ENCODE peak calls at places on chromosomes 3 and 15, in four cellular contexts. T is lung microvascular endothelial cell, E is ELR, S is head of caudate nucleus. I is an unnamed sample.
A peak's percentile ranks its signal among the peaks of the same experiment; 100 is the strongest.

GRCh38 chr15:40782609-40783227 is 12.9 kb downstream of the C15orf62 start:
- DNase-seq in T (peak; percentile 77), S (peak; percentile 73), E (peak; percentile 56), I (no peak)

GRCh38 chr3:47871389-47871788 is 68.5 kb downstream of the DHX30 start:
- DNase-seq in T (no peak), S (no peak), E (no peak), I (no peak)

GRCh38 chr3:184758056-184758455 is 46.2 kb upstream of the MAGEF1 start:
- DNase-seq in E (no peak), S (no peak), T (no peak), I (no peak)

GRCh38 chr3:126326629-126327028 is 30.6 kb downstream of the KLF15 start:
- DNase-seq in S (no peak), T (no peak), E (no peak), I (no peak)

GRCh38 chr3:172675371-172676193 is 35.3 kb downstream of the NCEH1 start:
- DNase-seq in E (peak; percentile 76), S (no peak), T (peak; percentile 68), I (peak; percentile 19)

GRCh38 chr3:27677554-27677953 is 44.6 kb downstream of the EOMES start:
- DNase-seq in E (peak; percentile 89), S (no peak), T (peak; percentile 6), I (no peak)

GRCh38 chr3:61812517-61812916 is 251.1 kb downstream of the PTPRG start:
- DNase-seq in T (no peak), S (no peak), E (peak; percentile 33), I (no peak)

GRCh38 chr3:190701096-190701532 is 161.4 kb downstream of the GMNC start:
- DNase-seq in T (peak; percentile 48), S (no peak), E (peak; percentile 71), I (peak; percentile 19)

GRCh38 chr3:158395421-158395820 is 175.6 kb upstream of the MLF1 start:
- DNase-seq in S (no peak), T (no peak), E (no peak), I (no peak)

GRCh38 chr3:50183755-50184154 is 7.7 kb upstream of the GNAT1 start:
- DNase-seq in S (no peak), E (no peak), T (no peak), I (no peak)

GRCh38 chr3:138468886-138469285 is 34.5 kb downstream of the ESYT3 start:
- DNase-seq in E (peak; percentile 68), T (no peak), S (no peak), I (no peak)

GRCh38 chr3:10901293-10902010 is 85.4 kb downstream of the SLC6A11 start:
- DNase-seq in S (no peak), E (no peak), T (no peak), I (peak; percentile 46)

GRCh38 chr3:175664911-175665310 is 805.8 kb downstream of the NAALADL2 start:
- DNase-seq in S (no peak), T (no peak), E (no peak), I (no peak)

GRCh38 chr15:39270221-39270835 is 310.6 kb upstream of the THBS1 start:
- DNase-seq in S (no peak), T (no peak), E (peak; percentile 34), I (no peak)

GRCh38 chr3:11546657-11547302 is 96.9 kb downstream of the VGLL4 start:
- DNase-seq in E (no peak), T (no peak), S (no peak), I (no peak)

GRCh38 chr15:101455291-101455916 is 34.1 kb downstream of the PCSK6 start:
- DNase-seq in E (peak; percentile 2), T (peak; percentile 74), S (peak; percentile 49), I (peak; percentile 61)

GRCh38 chr3:156395961-156396700 is 158.8 kb downstream of the SSR3 start:
- DNase-seq in S (no peak), T (no peak), E (peak; percentile 54), I (no peak)

GRCh38 chr15:63187589-63188226 is 1.7 kb upstream of the RAB8B start:
- DNase-seq in T (no peak), E (peak; percentile 29), S (no peak), I (no peak)

GRCh38 chr3:74515451-74515850 is 99.0 kb downstream of the CNTN3 start:
- DNase-seq in T (no peak), E (no peak), S (no peak), I (no peak)

GRCh38 chr15:57114070-57114469 is 195.6 kb downstream of the TCF12 start:
- DNase-seq in S (no peak), E (no peak), T (no peak), I (no peak)

GRCh38 chr3:111810909-111811308 is 48.2 kb upstream of the PHLDB2 start:
- DNase-seq in T (no peak), E (peak; percentile 92), S (no peak), I (no peak)

GRCh38 chr15:67177750-67178149 is 76.7 kb downstream of the AAGAB start:
- DNase-seq in S (no peak), T (no peak), E (peak; percentile 61), I (no peak)

GRCh38 chr3:177237206-177237605 is 39.9 kb upstream of the TBL1XR1 start:
- DNase-seq in E (no peak), S (no peak), T (no peak), I (no peak)

GRCh38 chr3:90091557-90091956 is 984.1 kb downstream of the EPHA3 start:
- DNase-seq in E (peak; percentile 14), S (peak; percentile 15), T (peak; percentile 1), I (peak; percentile 62)

GRCh38 chr15:42736178-42736792 is 643 bp downstream of the CDAN1 start:
- DNase-seq in E (peak; percentile 33), S (no peak), T (peak; percentile 54), I (no peak)

GRCh38 chr3:22536582-22536981 is 666.5 kb upstream of the UBE2E2 start:
- DNase-seq in T (no peak), S (no peak), E (no peak), I (no peak)

GRCh38 chr3:24042879-24043567 is 97.9 kb downstream of the NR1D2 start:
- DNase-seq in T (no peak), E (no peak), S (no peak), I (no peak)